ENCODE peak calls at places on chromosome 1, in eight cellular contexts. S is HAP-1; Z is mucosa of descending colon; Y is heart right ventricle; K is naive thymus-derived CD4-positive, alpha-beta T cell; V is stimulated activated CD4-positive, alpha-beta T cell treated with anti-CD3 and anti-CD28 coated beads, TNF-alpha, amount 100 ng/mL, for 1 hour; E is pulmonary artery endothelial cell; M is AG04450. C is an unnamed sample.

GRCh38 chr1:22118291-22118992 is 24.5 kb downstream of the WNT4 start:
- DNase-seq in S (no peak), Z (no peak), Y (no peak), K (no peak), V (no peak), E (no peak), M (no peak), C (no peak)

GRCh38 chr1:87706198-87706597 is 377.5 kb downstream of the LMO4 start:
- DNase-seq in S (no peak), Z (no peak), Y (no peak), K (no peak), V (no peak), E (no peak), M (no peak), C (no peak)

GRCh38 chr1:227411066-227411465 is 92.8 kb upstream of the CDC42BPA start:
- DNase-seq in S (no peak), Z (no peak), Y (no peak), K (no peak), V (no peak), E (no peak), M (no peak), C (no peak)

GRCh38 chr1:231020139-231020601 is 19.9 kb downstream of the FAM89A start:
- DNase-seq in S (no peak), Z (no peak), Y (no peak), K (no peak), V (no peak), E (peak; percentile 11), M (no peak), C (no peak)

GRCh38 chr1:55255901-55256300 is 40.7 kb upstream of the USP24 start:
- DNase-seq in S (no peak), Z (no peak), Y (no peak), K (no peak), V (no peak), E (no peak), M (no peak), C (no peak)

GRCh38 chr1:52574594-52574993 is 21.7 kb upstream of the TUT4 start:
- DNase-seq in S (no peak), Z (no peak), Y (no peak), K (no peak), V (no peak), E (peak; percentile 62), M (peak; percentile 90), C (no peak)

GRCh38 chr1:25031966-25032667 is 102.0 kb upstream of the RUNX3 start:
- DNase-seq in S (no peak), Z (peak; percentile 49), Y (peak; percentile 35), K (peak; percentile 72), V (peak; percentile 37), E (no peak), M (no peak), C (no peak)

GRCh38 chr1:83791821-83792437 is 207.0 kb downstream of the TTLL7 start:
- DNase-seq in S (no peak), Z (no peak), Y (no peak), K (no peak), V (no peak), E (no peak), M (no peak), C (no peak)

GRCh38 chr1:234361102-234361603 is 12.1 kb upstream of the COA6 start:
- DNase-seq in S (no peak), Z (no peak), Y (no peak), K (no peak), V (no peak), E (no peak), M (no peak), C (no peak)